ENCODE peak calls at places on chromosomes 6 and 20, in six cellular contexts. F is heart left ventricle, V is transverse colon, X is body of pancreas, D is stomach, H is uterus. U is an unnamed sample.

GRCh38 chr20:25389858-25390537 is 637 bp downstream of the ABHD12 start:
- DNase-seq in D (peak), X (peak), H (peak), V (peak), F (peak), U (no peak)

GRCh38 chr6:47182291-47182957 is 127.3 kb downstream of the TNFRSF21 start:
- DNase-seq in F (no peak), X (no peak), D (no peak), H (no peak), V (no peak), U (no peak)

GRCh38 chr20:51633430-51633829 is 90.9 kb upstream of the NFATC2 start:
- DNase-seq in H (no peak), X (no peak), V (no peak), F (no peak), D (no peak), U (no peak)

GRCh38 chr6:140768133-140768532 is 1364.6 kb upstream of the GJE1 start:
- DNase-seq in D (no peak), V (no peak), F (no peak), H (no peak), X (no peak), U (no peak)

GRCh38 chr6:31794294-31794865 is 1.2 kb downstream of the VARS1 start:
- DNase-seq in D (no peak), H (no peak), V (no peak), F (no peak), X (no peak), U (no peak)

GRCh38 chr6:144899161-144899560 is 614.0 kb downstream of the UTRN start:
- DNase-seq in D (no peak), X (no peak), V (no peak), H (no peak), F (no peak), U (no peak)

GRCh38 chr20:46088409-46089075 is 1.2 kb downstream of the NCOA5 start:
- DNase-seq in H (no peak), D (no peak), F (no peak), X (no peak), V (no peak), U (no peak)

GRCh38 chr6:9085054-9085746 is 649.9 kb upstream of the SLC35B3 start:
- DNase-seq in H (no peak), V (no peak), D (no peak), X (no peak), F (no peak), U (no peak)

GRCh38 chr20:2151805-2152727 is 50.4 kb downstream of the STK35 start:
- DNase-seq in X (no peak), F (peak), H (no peak), D (peak), V (no peak), U (no peak)

GRCh38 chr6:7911345-7911725 is 747 bp upstream of the TXNDC5 start:
- DNase-seq in F (no peak), V (peak), D (no peak), H (no peak), X (no peak), U (no peak)

GRCh38 chr6:7910298-7910653 is 312 bp downstream of the TXNDC5 start:
- DNase-seq in H (no peak), V (no peak), X (no peak), D (no peak), F (no peak), U (no peak)

GRCh38 chr6:7910654-7911344 is at the start of gene TXNDC5:
- DNase-seq in D (peak), V (peak), H (peak), F (peak), X (peak), U (peak)

GRCh38 chr6:7912024-7912423 is 1.4 kb upstream of the TXNDC5 start:
- DNase-seq in H (no peak), F (peak), V (no peak), D (no peak), X (no peak), U (peak)

GRCh38 chr6:7909323-7910276 is 988 bp downstream of the TXNDC5 start:
- DNase-seq in H (no peak), V (peak), F (peak), X (peak), D (peak), U (peak)
- TF ChIP-seq POLR2A in H (peak), V (peak), F (no peak), X (no peak), D (no peak), U (no peak)

DNA sequence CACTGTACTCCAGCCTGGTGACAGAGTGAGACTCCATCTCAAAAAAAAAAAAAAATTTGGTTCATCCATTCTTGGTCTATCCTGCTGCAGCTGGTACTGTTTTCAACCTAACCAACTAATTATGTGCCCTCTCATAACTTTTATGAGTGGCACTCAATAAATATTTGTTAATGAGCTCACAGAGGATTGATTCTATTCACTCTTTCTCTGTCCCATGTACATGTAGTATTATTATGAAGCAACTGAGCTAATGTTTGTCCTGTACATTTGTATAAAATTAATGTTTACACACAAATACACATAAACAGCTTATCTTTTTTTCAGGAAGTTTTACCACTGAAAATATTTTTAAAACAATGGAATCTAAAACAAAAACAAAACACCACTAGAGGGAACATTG is 10.1 kb downstream of the RIPOR2 start:
- DNase-seq in F (no peak), H (no peak), V (no peak), X (no peak), D (no peak), U (no peak)
- H3K27ac ChIP-seq in F (no peak), H (no peak), V (no peak), X (no peak), D (no peak), U (no peak)

DNA sequence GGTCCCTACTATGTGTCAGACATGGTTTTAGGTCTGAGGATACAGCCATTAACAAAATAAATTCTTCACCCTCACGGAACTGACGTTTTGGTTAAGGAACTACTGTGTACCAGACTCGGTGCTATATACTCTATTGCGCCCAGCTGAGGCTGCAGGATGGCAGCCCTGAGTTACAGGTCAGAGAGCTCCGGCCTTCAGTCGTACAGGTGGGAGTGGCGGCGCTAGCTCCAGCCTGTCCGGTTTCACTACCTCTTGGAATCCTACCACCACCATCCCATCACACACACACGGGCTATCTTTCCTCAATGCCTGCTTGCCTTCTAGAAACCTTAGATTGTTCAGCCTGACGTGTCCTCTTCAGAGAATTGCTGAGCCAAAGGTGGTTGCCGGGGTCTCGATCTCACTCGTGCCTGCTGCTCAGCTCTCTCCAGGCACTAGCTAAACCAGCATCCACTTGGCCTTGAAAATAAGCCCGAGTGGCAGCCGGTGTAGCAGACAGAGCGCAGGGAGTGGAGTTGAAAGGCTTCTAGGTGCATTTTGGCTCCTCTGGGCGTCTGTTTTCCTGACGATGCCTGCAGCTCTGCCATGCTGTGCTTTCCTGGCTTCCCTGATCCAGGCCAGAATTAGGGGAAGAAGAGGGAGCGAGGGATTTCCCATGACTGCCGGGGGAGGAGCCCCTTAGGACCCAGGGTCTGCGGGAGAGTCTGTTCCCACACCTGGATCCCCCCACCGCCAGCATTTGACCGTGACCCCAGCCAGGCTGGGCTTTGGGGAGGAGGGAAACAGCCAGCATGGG is 1.1 kb upstream of the TCF15 start:
- DNase-seq in D (no peak), V (no peak), F (no peak), H (no peak), X (no peak), U (no peak)
- H3K4me3 ChIP-seq in D (no peak), V (no peak), F (peak), H (no peak), X (no peak), U (no peak)

GRCh38 chr20:63567132-63567381 is 7.0 kb downstream of the HELZ2 start:
- DNase-seq in X (no peak), F (no peak), D (no peak), V (no peak), H (no peak), U (no peak)
- TF ChIP-seq POLR2A in X (no peak), F (no peak), D (no peak), V (no peak), H (no peak), U (no peak)